ENCODE peak calls at places on chromosomes 4 and X, in six cellular contexts. One of them, this sample, is unnamed.
A peak's percentile ranks its signal among the peaks of the same experiment; 100 is the strongest.

GRCh38 chr4:10095296-10095991 is 21.2 kb downstream of the WDR1 start:
- DNase-seq in dorsolateral prefrontal cortex: no peak
- DNase-seq in heart right ventricle: no peak
- DNase-seq in K562: no peak
- DNase-seq in endodermal cell: no peak
- DNase-seq in A549: no peak
- DNase-seq in this sample: no peak

GRCh38 chr4:139267301-139267700 is 12.7 kb downstream of the MGARP start:
- DNase-seq in dorsolateral prefrontal cortex: no peak
- DNase-seq in A549: no peak
- DNase-seq in endodermal cell: no peak
- DNase-seq in heart right ventricle: no peak
- DNase-seq in K562: no peak
- DNase-seq in this sample: no peak

GRCh38 chr4:77636902-77637301 is 31.3 kb downstream of the CXCL13 start:
- DNase-seq in K562: peak; percentile 31
- DNase-seq in A549: peak; percentile 28
- DNase-seq in heart right ventricle: no peak
- DNase-seq in dorsolateral prefrontal cortex: no peak
- DNase-seq in endodermal cell: no peak
- DNase-seq in this sample: no peak

GRCh38 chr4:101977096-101977495 is 186.6 kb downstream of the BANK1 start:
- DNase-seq in A549: peak; percentile 14
- DNase-seq in K562: no peak
- DNase-seq in dorsolateral prefrontal cortex: no peak
- DNase-seq in endodermal cell: no peak
- DNase-seq in heart right ventricle: no peak
- DNase-seq in this sample: no peak

GRCh38 chrX:33307954-33308353 is 96.6 kb upstream of the DMD start:
- DNase-seq in endodermal cell: no peak
- DNase-seq in A549: no peak
- DNase-seq in K562: no peak
- DNase-seq in dorsolateral prefrontal cortex: no peak
- DNase-seq in heart right ventricle: no peak
- DNase-seq in this sample: no peak

GRCh38 chr4:88211473-88212252 is 53.2 kb upstream of the ABCG2 start:
- DNase-seq in heart right ventricle: no peak
- DNase-seq in A549: no peak
- DNase-seq in endodermal cell: peak; percentile 77
- DNase-seq in K562: peak; percentile 33
- DNase-seq in dorsolateral prefrontal cortex: no peak
- DNase-seq in this sample: no peak

GRCh38 chrX:38868941-38869378 is 67.7 kb downstream of the MID1IP1 start:
- DNase-seq in A549: no peak
- DNase-seq in K562: no peak
- DNase-seq in dorsolateral prefrontal cortex: no peak
- DNase-seq in heart right ventricle: no peak
- DNase-seq in endodermal cell: no peak
- DNase-seq in this sample: no peak

GRCh38 chr4:71368906-71369305 is 30.1 kb downstream of the SLC4A4 start:
- DNase-seq in heart right ventricle: no peak
- DNase-seq in K562: no peak
- DNase-seq in endodermal cell: no peak
- DNase-seq in dorsolateral prefrontal cortex: no peak
- DNase-seq in A549: no peak
- DNase-seq in this sample: no peak

GRCh38 chr4:63275491-63275890 is 1133.8 kb downstream of the TECRL start:
- DNase-seq in heart right ventricle: no peak
- DNase-seq in endodermal cell: peak; percentile 43
- DNase-seq in A549: no peak
- DNase-seq in K562: no peak
- DNase-seq in dorsolateral prefrontal cortex: no peak
- DNase-seq in this sample: no peak

GRCh38 chrX:34658316-34658715 is 1.2 kb upstream of the TMEM47 start:
- DNase-seq in K562: no peak
- DNase-seq in heart right ventricle: no peak
- DNase-seq in A549: no peak
- DNase-seq in dorsolateral prefrontal cortex: no peak
- DNase-seq in endodermal cell: no peak
- DNase-seq in this sample: no peak

GRCh38 chrX:119606508-119607389 is 525 bp upstream of the NKRF start:
- DNase-seq in A549: no peak
- DNase-seq in endodermal cell: no peak
- DNase-seq in K562: no peak
- DNase-seq in dorsolateral prefrontal cortex: no peak
- DNase-seq in heart right ventricle: no peak
- DNase-seq in this sample: no peak

GRCh38 chr4:177313263-177313662 is 3.6 kb downstream of the NEIL3 start:
- DNase-seq in heart right ventricle: no peak
- DNase-seq in A549: no peak
- DNase-seq in endodermal cell: no peak
- DNase-seq in dorsolateral prefrontal cortex: no peak
- DNase-seq in K562: no peak
- DNase-seq in this sample: no peak

GRCh38 chr4:184348311-184349233 is 125.8 kb downstream of the IRF2 start:
- DNase-seq in endodermal cell: peak; percentile 55
- DNase-seq in dorsolateral prefrontal cortex: no peak
- DNase-seq in A549: no peak
- DNase-seq in K562: peak; percentile 45
- DNase-seq in heart right ventricle: peak; percentile 56
- DNase-seq in this sample: no peak

GRCh38 chrX:75784689-75785491 is at the start of gene MAGEE2:
- DNase-seq in K562: no peak
- DNase-seq in endodermal cell: no peak
- DNase-seq in A549: no peak
- DNase-seq in heart right ventricle: peak; percentile 18
- DNase-seq in dorsolateral prefrontal cortex: no peak
- DNase-seq in this sample: no peak

GRCh38 chrX:131853440-131853839 is 169.7 kb upstream of the STK26 start:
- DNase-seq in dorsolateral prefrontal cortex: no peak
- DNase-seq in heart right ventricle: no peak
- DNase-seq in K562: no peak
- DNase-seq in endodermal cell: no peak
- DNase-seq in A549: no peak
- DNase-seq in this sample: no peak

GRCh38 chrX:122910697-122911096 is 273.4 kb upstream of the GRIA3 start:
- DNase-seq in K562: no peak
- DNase-seq in A549: no peak
- DNase-seq in dorsolateral prefrontal cortex: no peak
- DNase-seq in endodermal cell: no peak
- DNase-seq in heart right ventricle: no peak
- DNase-seq in this sample: no peak

GRCh38 chrX:122913764-122914163 is 270.3 kb upstream of the GRIA3 start:
- DNase-seq in K562: no peak
- DNase-seq in endodermal cell: no peak
- DNase-seq in heart right ventricle: no peak
- DNase-seq in A549: no peak
- DNase-seq in dorsolateral prefrontal cortex: peak; percentile 33
- DNase-seq in this sample: no peak

GRCh38 chrX:122907375-122907774 is 276.7 kb upstream of the GRIA3 start:
- DNase-seq in A549: no peak
- DNase-seq in dorsolateral prefrontal cortex: no peak
- DNase-seq in heart right ventricle: no peak
- DNase-seq in endodermal cell: no peak
- DNase-seq in K562: no peak
- DNase-seq in this sample: no peak

GRCh38 chrX:122914256-122914655 is 269.8 kb upstream of the GRIA3 start:
- DNase-seq in heart right ventricle: no peak
- DNase-seq in endodermal cell: no peak
- DNase-seq in K562: no peak
- DNase-seq in A549: no peak
- DNase-seq in dorsolateral prefrontal cortex: peak; percentile 38
- DNase-seq in this sample: no peak

DNA sequence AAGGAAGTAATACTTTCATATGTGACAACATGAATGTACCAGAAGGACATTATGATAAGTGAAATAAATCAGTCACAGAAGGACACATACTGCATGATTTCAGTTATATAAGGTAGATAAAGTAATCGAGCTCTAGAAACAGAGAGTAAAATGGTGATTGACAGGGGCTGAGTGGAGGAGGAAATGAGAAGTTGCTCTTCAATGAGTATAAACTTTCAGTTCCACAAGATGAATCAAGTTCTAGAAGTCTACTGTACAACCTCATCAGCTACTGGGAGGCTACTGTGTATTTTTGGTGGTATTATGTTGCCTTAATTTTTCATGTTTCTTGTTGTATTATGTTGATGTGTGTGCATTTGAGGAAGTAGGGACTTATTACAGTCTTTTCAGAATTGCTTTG is 270.9 kb upstream of the GRIA3 start:
- DNase-seq in K562: no peak
- DNase-seq in dorsolateral prefrontal cortex: no peak
- DNase-seq in A549: no peak
- DNase-seq in endodermal cell: no peak
- DNase-seq in heart right ventricle: no peak
- DNase-seq in this sample: no peak
- H3K27ac ChIP-seq in K562: no peak overlapping the region
- H3K27ac ChIP-seq in dorsolateral prefrontal cortex: no peak overlapping the region
- H3K27ac ChIP-seq in A549: no peak overlapping the region
- H3K27ac ChIP-seq in endodermal cell: no peak overlapping the region
- H3K27ac ChIP-seq in heart right ventricle: no peak overlapping the region
- H3K27ac ChIP-seq in this sample: no peak overlapping the region

GRCh38 chrX:51853251-51853650 is 40.2 kb upstream of the MAGED1 start:
- DNase-seq in heart right ventricle: no peak
- DNase-seq in dorsolateral prefrontal cortex: no peak
- DNase-seq in K562: no peak
- DNase-seq in A549: no peak
- DNase-seq in endodermal cell: peak; percentile 46
- DNase-seq in this sample: no peak
- H3K27ac ChIP-seq in heart right ventricle: no peak overlapping the region
- H3K27ac ChIP-seq in dorsolateral prefrontal cortex: no peak overlapping the region
- H3K27ac ChIP-seq in K562: no peak overlapping the region
- H3K27ac ChIP-seq in A549: no peak overlapping the region
- H3K27ac ChIP-seq in endodermal cell: peak overlapping the region; percentile 83
- H3K27ac ChIP-seq in this sample: no peak overlapping the region

GRCh38 chrX:17854521-17854920 is 6.6 kb downstream of the RAI2 start:
- DNase-seq in K562: no peak
- DNase-seq in heart right ventricle: no peak
- DNase-seq in endodermal cell: no peak
- DNase-seq in dorsolateral prefrontal cortex: no peak
- DNase-seq in A549: no peak
- DNase-seq in this sample: no peak
- H3K27ac ChIP-seq in K562: no peak overlapping the region
- H3K27ac ChIP-seq in heart right ventricle: no peak overlapping the region
- H3K27ac ChIP-seq in endodermal cell: no peak overlapping the region
- H3K27ac ChIP-seq in dorsolateral prefrontal cortex: no peak overlapping the region
- H3K27ac ChIP-seq in A549: no peak overlapping the region
- H3K27ac ChIP-seq in this sample: no peak overlapping the region

DNA sequence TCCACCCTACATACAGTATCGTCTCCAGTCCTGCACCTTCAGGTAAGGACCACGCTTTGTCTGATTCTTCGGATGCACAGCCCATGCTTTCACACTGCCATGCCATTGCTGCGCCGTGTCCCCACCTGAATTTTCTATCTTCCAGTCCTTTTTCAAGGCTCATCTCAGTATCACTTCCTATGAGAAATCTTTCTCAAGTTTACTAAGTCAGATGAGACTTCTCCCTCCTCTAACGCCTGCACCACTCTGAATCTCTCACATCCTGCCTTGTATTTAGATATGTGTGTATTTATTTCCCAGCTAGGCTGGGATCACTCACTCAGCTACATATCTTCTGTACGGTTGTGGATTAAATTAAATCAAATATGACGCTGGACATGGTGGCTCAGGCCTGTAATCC is 116.8 kb downstream of the SMIM20 start:
- DNase-seq in A549: no peak
- DNase-seq in heart right ventricle: no peak
- DNase-seq in endodermal cell: no peak
- DNase-seq in K562: no peak
- DNase-seq in dorsolateral prefrontal cortex: no peak
- DNase-seq in this sample: no peak
- H3K27ac ChIP-seq in A549: no peak overlapping the region
- H3K27ac ChIP-seq in heart right ventricle: no peak overlapping the region
- H3K27ac ChIP-seq in endodermal cell: no peak overlapping the region
- H3K27ac ChIP-seq in K562: no peak overlapping the region
- H3K27ac ChIP-seq in dorsolateral prefrontal cortex: no peak overlapping the region
- H3K27ac ChIP-seq in this sample: no peak overlapping the region

GRCh38 chr4:41209187-41209586 is 5.2 kb downstream of the APBB2 start:
- DNase-seq in heart right ventricle: no peak
- DNase-seq in K562: no peak
- DNase-seq in A549: no peak
- DNase-seq in dorsolateral prefrontal cortex: no peak
- DNase-seq in endodermal cell: no peak
- DNase-seq in this sample: peak; percentile 8
- H3K27ac ChIP-seq in heart right ventricle: no peak overlapping the region
- H3K27ac ChIP-seq in K562: no peak overlapping the region
- H3K27ac ChIP-seq in A549: no peak overlapping the region
- H3K27ac ChIP-seq in dorsolateral prefrontal cortex: no peak overlapping the region
- H3K27ac ChIP-seq in endodermal cell: no peak overlapping the region
- H3K27ac ChIP-seq in this sample: no peak overlapping the region

GRCh38 chr4:53633608-53634007 is 42.3 kb upstream of the LNX1 start:
- DNase-seq in A549: no peak
- DNase-seq in K562: no peak
- DNase-seq in dorsolateral prefrontal cortex: no peak
- DNase-seq in endodermal cell: no peak
- DNase-seq in heart right ventricle: no peak
- DNase-seq in this sample: no peak
- H3K27ac ChIP-seq in A549: no peak overlapping the region
- H3K27ac ChIP-seq in K562: no peak overlapping the region
- H3K27ac ChIP-seq in dorsolateral prefrontal cortex: no peak overlapping the region
- H3K27ac ChIP-seq in endodermal cell: no peak overlapping the region
- H3K27ac ChIP-seq in heart right ventricle: no peak overlapping the region
- H3K27ac ChIP-seq in this sample: no peak overlapping the region

DNA sequence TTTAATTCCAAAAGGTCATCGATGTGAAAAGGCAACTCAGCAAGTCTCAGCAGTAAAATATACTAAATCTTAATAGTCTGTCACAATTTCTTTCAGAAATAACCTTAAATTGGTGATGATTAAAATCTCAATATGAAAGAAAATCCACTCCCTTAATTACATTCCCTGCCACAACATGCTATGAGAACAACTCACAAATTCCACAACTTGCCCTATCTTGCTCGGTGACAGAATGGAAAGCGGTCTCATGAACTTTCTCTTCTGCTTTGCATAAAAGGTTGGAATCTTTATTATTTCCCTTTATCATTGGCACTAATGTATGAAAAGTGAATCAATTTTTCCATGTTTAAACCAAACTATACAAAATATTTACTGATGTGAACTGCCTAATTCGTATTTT is 380.8 kb downstream of the TMA16 start:
- DNase-seq in dorsolateral prefrontal cortex: no peak
- DNase-seq in A549: no peak
- DNase-seq in endodermal cell: no peak
- DNase-seq in K562: no peak
- DNase-seq in heart right ventricle: no peak
- DNase-seq in this sample: no peak
- H3K27ac ChIP-seq in dorsolateral prefrontal cortex: no peak overlapping the region
- H3K27ac ChIP-seq in A549: no peak overlapping the region
- H3K27ac ChIP-seq in endodermal cell: no peak overlapping the region
- H3K27ac ChIP-seq in K562: no peak overlapping the region
- H3K27ac ChIP-seq in heart right ventricle: no peak overlapping the region
- H3K27ac ChIP-seq in this sample: no peak overlapping the region

DNA sequence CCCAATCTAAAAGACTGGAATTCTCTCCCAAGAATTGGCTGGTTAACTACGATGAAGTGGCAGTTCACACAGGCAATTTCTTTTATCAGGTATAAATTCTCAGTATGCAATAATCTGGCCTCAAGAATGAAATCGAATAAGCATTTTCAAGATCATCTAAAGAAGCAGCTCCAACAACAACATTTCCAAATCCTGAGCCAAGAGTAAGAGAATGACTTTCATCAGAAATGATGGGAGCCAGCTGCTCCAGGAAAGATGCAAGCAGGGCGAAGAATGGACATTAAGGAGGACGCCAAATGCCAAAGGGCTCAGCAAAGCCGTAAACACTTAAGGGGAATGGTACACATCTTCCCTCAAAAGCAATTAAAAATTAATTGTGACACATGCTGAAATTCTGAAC is 12.0 kb downstream of the ADAMTS3 start:
- DNase-seq in dorsolateral prefrontal cortex: no peak
- DNase-seq in A549: no peak
- DNase-seq in heart right ventricle: no peak
- DNase-seq in endodermal cell: no peak
- DNase-seq in K562: no peak
- DNase-seq in this sample: no peak
- H3K27ac ChIP-seq in dorsolateral prefrontal cortex: no peak overlapping the region
- H3K27ac ChIP-seq in A549: no peak overlapping the region
- H3K27ac ChIP-seq in heart right ventricle: no peak overlapping the region
- H3K27ac ChIP-seq in endodermal cell: no peak overlapping the region
- H3K27ac ChIP-seq in K562: no peak overlapping the region
- H3K27ac ChIP-seq in this sample: no peak overlapping the region

This sample was measured in substantia nigra.